ENCODE peak calls at places on chromosomes 11 and 22, in nine cellular contexts. One of them, this sample, is unnamed.

GRCh38 chr11:19792510-19792909 is 79.9 kb downstream of the NAV2 start:
- DNase-seq in CD8-positive, alpha-beta T cell: no peak
- DNase-seq in GM23338: no peak
- DNase-seq in choroid plexus epithelial cell: no peak
- DNase-seq in tibial nerve: no peak
- DNase-seq in stomach: no peak
- DNase-seq in HAP-1: no peak
- DNase-seq in thoracic aorta: no peak
- DNase-seq in DND-41: no peak
- DNase-seq in this sample: no peak

GRCh38 chr11:13552784-13553183 is 57.0 kb upstream of the PTH start:
- DNase-seq in thoracic aorta: no peak
- DNase-seq in GM23338: no peak
- DNase-seq in tibial nerve: no peak
- DNase-seq in HAP-1: no peak
- DNase-seq in CD8-positive, alpha-beta T cell: no peak
- DNase-seq in stomach: no peak
- DNase-seq in DND-41: no peak
- DNase-seq in choroid plexus epithelial cell: no peak
- DNase-seq in this sample: no peak

GRCh38 chr11:124198852-124199389 is 15.8 kb downstream of the OR10D3 start:
- DNase-seq in choroid plexus epithelial cell: no peak
- DNase-seq in thoracic aorta: no peak
- DNase-seq in GM23338: no peak
- DNase-seq in stomach: no peak
- DNase-seq in CD8-positive, alpha-beta T cell: no peak
- DNase-seq in tibial nerve: no peak
- DNase-seq in DND-41: no peak
- DNase-seq in HAP-1: no peak
- DNase-seq in this sample: no peak

GRCh38 chr11:122756417-122756816 is 81.9 kb upstream of the CRTAM start:
- DNase-seq in DND-41: peak
- DNase-seq in tibial nerve: no peak
- DNase-seq in stomach: peak
- DNase-seq in CD8-positive, alpha-beta T cell: peak
- DNase-seq in thoracic aorta: no peak
- DNase-seq in HAP-1: no peak
- DNase-seq in GM23338: no peak
- DNase-seq in choroid plexus epithelial cell: no peak
- DNase-seq in this sample: peak

GRCh38 chr11:11865449-11865848 is 23.7 kb downstream of the USP47 start:
- DNase-seq in GM23338: no peak
- DNase-seq in HAP-1: no peak
- DNase-seq in stomach: no peak
- DNase-seq in CD8-positive, alpha-beta T cell: no peak
- DNase-seq in choroid plexus epithelial cell: no peak
- DNase-seq in DND-41: no peak
- DNase-seq in thoracic aorta: no peak
- DNase-seq in tibial nerve: no peak
- DNase-seq in this sample: no peak

GRCh38 chr11:14248577-14248976 is 110.4 kb downstream of the RRAS2 start:
- DNase-seq in DND-41: no peak
- DNase-seq in thoracic aorta: no peak
- DNase-seq in stomach: no peak
- DNase-seq in HAP-1: no peak
- DNase-seq in GM23338: peak
- DNase-seq in CD8-positive, alpha-beta T cell: peak
- DNase-seq in tibial nerve: peak
- DNase-seq in choroid plexus epithelial cell: no peak
- DNase-seq in this sample: peak

GRCh38 chr22:29311468-29312217 is 3.9 kb downstream of the RASL10A start:
- DNase-seq in HAP-1: no peak
- DNase-seq in stomach: no peak
- DNase-seq in DND-41: no peak
- DNase-seq in GM23338: no peak
- DNase-seq in tibial nerve: no peak
- DNase-seq in choroid plexus epithelial cell: no peak
- DNase-seq in thoracic aorta: no peak
- DNase-seq in CD8-positive, alpha-beta T cell: no peak
- DNase-seq in this sample: no peak

GRCh38 chr11:5265832-5266231 is 3.9 kb downstream of the HBE1 start:
- DNase-seq in choroid plexus epithelial cell: no peak
- DNase-seq in GM23338: no peak
- DNase-seq in HAP-1: no peak
- DNase-seq in CD8-positive, alpha-beta T cell: no peak
- DNase-seq in DND-41: no peak
- DNase-seq in thoracic aorta: no peak
- DNase-seq in stomach: no peak
- DNase-seq in tibial nerve: no peak
- DNase-seq in this sample: no peak

GRCh38 chr11:19079643-19080440 is 19.3 kb upstream of the MRGPRX2 start:
- DNase-seq in DND-41: no peak
- DNase-seq in stomach: no peak
- DNase-seq in choroid plexus epithelial cell: peak
- DNase-seq in HAP-1: no peak
- DNase-seq in CD8-positive, alpha-beta T cell: no peak
- DNase-seq in tibial nerve: no peak
- DNase-seq in GM23338: no peak
- DNase-seq in thoracic aorta: no peak
- DNase-seq in this sample: no peak

GRCh38 chr11:29184939-29185890 is 831.6 kb downstream of the KCNA4 start:
- DNase-seq in tibial nerve: no peak
- DNase-seq in HAP-1: no peak
- DNase-seq in GM23338: no peak
- DNase-seq in stomach: no peak
- DNase-seq in choroid plexus epithelial cell: peak
- DNase-seq in DND-41: no peak
- DNase-seq in thoracic aorta: no peak
- DNase-seq in CD8-positive, alpha-beta T cell: no peak
- DNase-seq in this sample: no peak

DNA sequence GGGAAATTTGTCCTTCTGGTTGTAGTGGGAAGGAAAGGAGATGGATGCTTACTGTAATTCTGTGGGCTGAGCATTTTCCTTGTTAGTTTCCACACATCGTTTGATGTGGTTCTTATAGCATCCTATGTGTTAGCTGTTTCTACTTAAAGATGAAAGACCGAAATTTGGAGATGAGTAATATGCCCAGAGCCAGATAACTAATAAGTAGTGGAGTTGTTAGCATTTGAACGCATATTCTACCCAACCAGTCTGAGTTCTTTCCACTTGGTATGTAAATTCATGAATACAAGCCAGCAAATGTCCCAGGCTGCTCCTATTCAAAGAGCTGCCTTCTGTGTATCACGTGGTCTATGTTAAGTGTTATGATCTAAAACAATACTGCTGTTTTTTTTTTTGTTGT is 14.6 kb downstream of the SPECC1L start:
- DNase-seq in HAP-1: no peak
- DNase-seq in CD8-positive, alpha-beta T cell: no peak
- DNase-seq in stomach: no peak
- DNase-seq in GM23338: no peak
- DNase-seq in DND-41: no peak
- DNase-seq in tibial nerve: no peak
- DNase-seq in choroid plexus epithelial cell: no peak
- DNase-seq in thoracic aorta: no peak
- DNase-seq in this sample: peak
- H3K4me3 ChIP-seq in HAP-1: no peak
- H3K4me3 ChIP-seq in CD8-positive, alpha-beta T cell: no peak
- H3K4me3 ChIP-seq in stomach: no peak
- H3K4me3 ChIP-seq in GM23338: no peak
- H3K4me3 ChIP-seq in DND-41: no peak
- H3K4me3 ChIP-seq in tibial nerve: no peak
- H3K4me3 ChIP-seq in choroid plexus epithelial cell: no peak
- H3K4me3 ChIP-seq in thoracic aorta: no peak
- H3K4me3 ChIP-seq in this sample: no peak

DNA sequence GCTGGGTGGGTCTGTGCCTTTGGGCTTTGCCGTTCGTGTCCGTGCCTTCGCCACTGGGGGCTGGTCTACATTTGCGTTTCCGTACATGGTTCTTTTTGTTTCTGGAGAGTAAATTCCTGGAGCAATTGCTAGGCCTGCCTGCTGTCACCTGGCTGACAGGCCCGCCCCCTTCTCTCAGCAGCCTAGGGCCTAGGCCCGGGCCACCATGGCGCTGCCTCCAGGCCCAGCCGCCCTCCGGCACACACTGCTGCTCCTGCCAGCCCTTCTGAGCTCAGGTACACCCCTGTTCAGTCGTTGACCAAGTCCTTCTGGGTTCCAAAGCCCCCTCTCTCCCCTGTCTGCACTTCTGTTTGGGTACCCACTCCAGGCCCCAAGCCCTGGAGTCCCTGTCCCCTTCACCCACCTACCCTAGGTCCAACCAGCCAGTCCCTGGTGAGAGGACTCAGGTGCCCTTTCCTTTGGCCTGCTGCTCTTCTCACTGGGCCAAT is 649 bp downstream of the TMEM25 start:
- DNase-seq in tibial nerve: no peak
- DNase-seq in GM23338: peak
- DNase-seq in stomach: no peak
- DNase-seq in DND-41: no peak
- DNase-seq in CD8-positive, alpha-beta T cell: no peak
- DNase-seq in HAP-1: no peak
- DNase-seq in choroid plexus epithelial cell: no peak
- DNase-seq in thoracic aorta: no peak
- DNase-seq in this sample: no peak
- H3K4me3 ChIP-seq in tibial nerve: peak
- H3K4me3 ChIP-seq in GM23338: peak
- H3K4me3 ChIP-seq in stomach: peak
- H3K4me3 ChIP-seq in DND-41: peak
- H3K4me3 ChIP-seq in CD8-positive, alpha-beta T cell: peak
- H3K4me3 ChIP-seq in HAP-1: no peak
- H3K4me3 ChIP-seq in choroid plexus epithelial cell: peak
- H3K4me3 ChIP-seq in thoracic aorta: peak
- H3K4me3 ChIP-seq in this sample: peak

GRCh38 chr22:39939830-39940229 is 20.4 kb upstream of the TMA7B start:
- DNase-seq in CD8-positive, alpha-beta T cell: no peak
- DNase-seq in DND-41: no peak
- DNase-seq in choroid plexus epithelial cell: no peak
- DNase-seq in GM23338: no peak
- DNase-seq in thoracic aorta: no peak
- DNase-seq in HAP-1: no peak
- DNase-seq in tibial nerve: no peak
- DNase-seq in stomach: no peak
- DNase-seq in this sample: no peak

GRCh38 chr22:39938509-39938908 is 21.7 kb upstream of the TMA7B start:
- DNase-seq in CD8-positive, alpha-beta T cell: no peak
- DNase-seq in tibial nerve: no peak
- DNase-seq in choroid plexus epithelial cell: no peak
- DNase-seq in HAP-1: no peak
- DNase-seq in thoracic aorta: no peak
- DNase-seq in DND-41: no peak
- DNase-seq in GM23338: no peak
- DNase-seq in stomach: no peak
- DNase-seq in this sample: no peak

GRCh38 chr22:39935622-39936021 is 24.6 kb upstream of the TMA7B start:
- DNase-seq in choroid plexus epithelial cell: no peak
- DNase-seq in tibial nerve: no peak
- DNase-seq in HAP-1: no peak
- DNase-seq in thoracic aorta: no peak
- DNase-seq in DND-41: no peak
- DNase-seq in stomach: no peak
- DNase-seq in GM23338: no peak
- DNase-seq in CD8-positive, alpha-beta T cell: no peak
- DNase-seq in this sample: no peak

GRCh38 chr22:39936523-39937145 is 23.6 kb upstream of the TMA7B start:
- DNase-seq in stomach: no peak
- DNase-seq in choroid plexus epithelial cell: no peak
- DNase-seq in CD8-positive, alpha-beta T cell: no peak
- DNase-seq in GM23338: no peak
- DNase-seq in thoracic aorta: no peak
- DNase-seq in DND-41: no peak
- DNase-seq in tibial nerve: no peak
- DNase-seq in HAP-1: no peak
- DNase-seq in this sample: no peak

GRCh38 chr22:39937881-39938280 is 22.3 kb upstream of the TMA7B start:
- DNase-seq in HAP-1: no peak
- DNase-seq in CD8-positive, alpha-beta T cell: no peak
- DNase-seq in thoracic aorta: no peak
- DNase-seq in stomach: no peak
- DNase-seq in tibial nerve: no peak
- DNase-seq in choroid plexus epithelial cell: no peak
- DNase-seq in DND-41: no peak
- DNase-seq in GM23338: no peak
- DNase-seq in this sample: no peak
- H3K4me3 ChIP-seq in HAP-1: no peak
- H3K4me3 ChIP-seq in CD8-positive, alpha-beta T cell: peak
- H3K4me3 ChIP-seq in thoracic aorta: no peak
- H3K4me3 ChIP-seq in stomach: no peak
- H3K4me3 ChIP-seq in tibial nerve: no peak
- H3K4me3 ChIP-seq in choroid plexus epithelial cell: no peak
- H3K4me3 ChIP-seq in DND-41: no peak
- H3K4me3 ChIP-seq in GM23338: no peak
- H3K4me3 ChIP-seq in this sample: no peak

DNA sequence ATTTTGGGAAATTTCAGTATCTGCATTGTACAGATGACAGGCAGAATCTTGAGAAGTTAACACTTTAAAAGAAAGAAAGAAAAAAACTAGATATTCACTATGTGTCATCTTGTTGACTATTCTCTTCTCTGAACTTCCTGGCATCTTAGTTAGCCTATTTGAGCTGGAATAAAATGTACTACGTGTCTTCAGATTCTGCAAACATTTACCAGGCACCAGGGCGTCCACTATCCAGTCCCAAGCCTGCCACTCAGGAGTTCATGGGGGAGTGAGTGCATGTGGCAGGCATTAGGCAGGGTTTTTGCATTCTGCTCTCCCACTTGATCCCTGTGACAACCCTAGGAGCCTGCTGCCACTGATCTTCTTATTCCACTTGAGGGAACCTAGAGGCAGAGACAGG is 25.0 kb downstream of the TIMP3 start:
- DNase-seq in choroid plexus epithelial cell: no peak
- DNase-seq in stomach: no peak
- DNase-seq in thoracic aorta: no peak
- DNase-seq in tibial nerve: no peak
- DNase-seq in HAP-1: no peak
- DNase-seq in CD8-positive, alpha-beta T cell: no peak
- DNase-seq in GM23338: no peak
- DNase-seq in DND-41: no peak
- DNase-seq in this sample: no peak
- H3K4me3 ChIP-seq in choroid plexus epithelial cell: no peak
- H3K4me3 ChIP-seq in stomach: no peak
- H3K4me3 ChIP-seq in thoracic aorta: no peak
- H3K4me3 ChIP-seq in tibial nerve: no peak
- H3K4me3 ChIP-seq in HAP-1: no peak
- H3K4me3 ChIP-seq in CD8-positive, alpha-beta T cell: no peak
- H3K4me3 ChIP-seq in GM23338: no peak
- H3K4me3 ChIP-seq in DND-41: no peak
- H3K4me3 ChIP-seq in this sample: no peak

DNA sequence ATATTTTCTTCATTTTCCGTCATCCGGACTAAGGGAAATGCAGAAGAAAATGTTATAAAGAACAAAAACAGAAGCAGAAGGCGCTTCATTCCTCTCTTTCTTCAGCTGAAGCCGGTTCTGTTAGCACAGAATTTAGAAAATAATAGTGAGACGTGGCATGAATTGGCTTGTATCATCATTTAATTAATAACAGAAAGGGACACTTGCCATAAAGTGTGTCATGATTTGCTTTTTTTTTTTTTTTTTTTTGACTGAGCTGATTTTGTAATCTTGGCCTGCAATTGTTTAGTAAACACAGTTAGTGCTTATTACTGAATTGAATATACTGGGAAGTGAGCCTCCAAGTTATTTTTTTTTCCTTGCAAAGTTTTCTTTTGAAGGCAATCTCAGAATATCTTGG is at the start of gene MMP27:
- DNase-seq in CD8-positive, alpha-beta T cell: no peak
- DNase-seq in GM23338: no peak
- DNase-seq in thoracic aorta: no peak
- DNase-seq in HAP-1: no peak
- DNase-seq in tibial nerve: no peak
- DNase-seq in stomach: no peak
- DNase-seq in DND-41: no peak
- DNase-seq in choroid plexus epithelial cell: no peak
- DNase-seq in this sample: no peak
- H3K4me3 ChIP-seq in CD8-positive, alpha-beta T cell: no peak
- H3K4me3 ChIP-seq in GM23338: no peak
- H3K4me3 ChIP-seq in thoracic aorta: no peak
- H3K4me3 ChIP-seq in HAP-1: no peak
- H3K4me3 ChIP-seq in tibial nerve: no peak
- H3K4me3 ChIP-seq in stomach: no peak
- H3K4me3 ChIP-seq in DND-41: no peak
- H3K4me3 ChIP-seq in choroid plexus epithelial cell: no peak
- H3K4me3 ChIP-seq in this sample: no peak

This sample was measured in Jurkat, Clone E6-1.